ENCODE peak calls at places on chromosomes 7 and 10, in four cellular contexts. One of them, this sample, is unnamed.

GRCh38 chr10:63520463-63521388 is 475 bp upstream of the REEP3 start:
- DNase-seq in thyroid gland: no peak
- DNase-seq in prostate gland: peak; percentile 57
- DNase-seq in sigmoid colon: peak; percentile 81
- DNase-seq in this sample: no peak

GRCh38 chr7:1843271-1843861 is 173.3 kb downstream of the ELFN1 start:
- DNase-seq in thyroid gland: peak; percentile 16
- DNase-seq in prostate gland: no peak
- DNase-seq in sigmoid colon: peak; percentile 55
- DNase-seq in this sample: no peak

GRCh38 chr7:23689165-23689564 is 9.2 kb downstream of the FAM221A start:
- DNase-seq in thyroid gland: no peak
- DNase-seq in prostate gland: no peak
- DNase-seq in sigmoid colon: no peak
- DNase-seq in this sample: no peak

GRCh38 chr10:47383254-47384147 is 592 bp downstream of the ZNF488 start:
- DNase-seq in thyroid gland: no peak
- DNase-seq in prostate gland: no peak
- DNase-seq in sigmoid colon: no peak
- DNase-seq in this sample: no peak

GRCh38 chr7:96499532-96499931 is 177.6 kb upstream of the SLC25A13 start:
- DNase-seq in thyroid gland: no peak
- DNase-seq in prostate gland: no peak
- DNase-seq in sigmoid colon: no peak
- DNase-seq in this sample: no peak

GRCh38 chr10:75599875-75600648 is 168.6 kb downstream of the LRMDA start:
- DNase-seq in thyroid gland: no peak
- DNase-seq in prostate gland: no peak
- DNase-seq in sigmoid colon: no peak
- DNase-seq in this sample: no peak

GRCh38 chr10:82378146-82378545 is 503.2 kb downstream of the NRG3 start:
- DNase-seq in thyroid gland: peak; percentile 36
- DNase-seq in prostate gland: no peak
- DNase-seq in sigmoid colon: no peak
- DNase-seq in this sample: no peak

GRCh38 chr10:29239569-29240472 is 49.0 kb upstream of the LYZL1 start:
- DNase-seq in thyroid gland: no peak
- DNase-seq in prostate gland: no peak
- DNase-seq in sigmoid colon: no peak
- DNase-seq in this sample: peak; percentile 36

GRCh38 chr10:34286136-34286739 is 528.9 kb downstream of the PARD3 start:
- DNase-seq in thyroid gland: no peak
- DNase-seq in prostate gland: no peak
- DNase-seq in sigmoid colon: no peak
- DNase-seq in this sample: peak; percentile 1

GRCh38 chr10:48792687-48793096 is 108.0 kb downstream of the WDFY4 start:
- DNase-seq in thyroid gland: no peak
- DNase-seq in prostate gland: no peak
- DNase-seq in sigmoid colon: no peak
- DNase-seq in this sample: no peak

GRCh38 chr10:62025901-62026879 is 124.7 kb downstream of the ARID5B start:
- DNase-seq in thyroid gland: no peak
- DNase-seq in prostate gland: no peak
- DNase-seq in sigmoid colon: no peak
- DNase-seq in this sample: no peak

GRCh38 chr7:133623716-133624115 is 370.8 kb downstream of the EXOC4 start:
- DNase-seq in thyroid gland: no peak
- DNase-seq in prostate gland: no peak
- DNase-seq in sigmoid colon: no peak
- DNase-seq in this sample: no peak

GRCh38 chr10:109556399-109556798 is 366.9 kb downstream of the XPNPEP1 start:
- DNase-seq in thyroid gland: no peak
- DNase-seq in prostate gland: no peak
- DNase-seq in sigmoid colon: no peak
- DNase-seq in this sample: no peak

GRCh38 chr10:6108631-6109443 is 20.0 kb downstream of the RBM17 start:
- DNase-seq in thyroid gland: no peak
- DNase-seq in prostate gland: no peak
- DNase-seq in sigmoid colon: no peak
- DNase-seq in this sample: peak; percentile 71

GRCh38 chr10:33155720-33156638 is 178.5 kb downstream of the NRP1 start:
- DNase-seq in thyroid gland: no peak
- DNase-seq in prostate gland: no peak
- DNase-seq in sigmoid colon: no peak
- DNase-seq in this sample: peak; percentile 16

GRCh38 chr10:74963549-74963948 is 137.1 kb downstream of the KAT6B start:
- DNase-seq in thyroid gland: no peak
- DNase-seq in prostate gland: no peak
- DNase-seq in sigmoid colon: no peak
- DNase-seq in this sample: no peak

GRCh38 chr7:112481833-112482669 is 1.3 kb downstream of the LSMEM1 start:
- DNase-seq in thyroid gland: peak; percentile 10
- DNase-seq in prostate gland: peak; percentile 19
- DNase-seq in sigmoid colon: peak; percentile 90
- DNase-seq in this sample: peak; percentile 34

GRCh38 chr10:75922435-75922834 is 491.0 kb downstream of the LRMDA start:
- DNase-seq in thyroid gland: no peak
- DNase-seq in prostate gland: no peak
- DNase-seq in sigmoid colon: no peak
- DNase-seq in this sample: no peak

GRCh38 chr7:3082831-3083230 is 39.2 kb upstream of the CARD11 start:
- DNase-seq in thyroid gland: no peak
- DNase-seq in prostate gland: no peak
- DNase-seq in sigmoid colon: no peak
- DNase-seq in this sample: no peak

GRCh38 chr7:156440456-156440855 is 200.1 kb upstream of the RNF32 start:
- DNase-seq in thyroid gland: no peak
- DNase-seq in prostate gland: no peak
- DNase-seq in sigmoid colon: no peak
- DNase-seq in this sample: no peak

GRCh38 chr7:156438011-156438410 is 202.6 kb upstream of the RNF32 start:
- DNase-seq in thyroid gland: no peak
- DNase-seq in prostate gland: no peak
- DNase-seq in sigmoid colon: no peak
- DNase-seq in this sample: no peak

GRCh38 chr7:156446990-156447389 is 193.6 kb upstream of the RNF32 start:
- DNase-seq in thyroid gland: no peak
- DNase-seq in prostate gland: no peak
- DNase-seq in sigmoid colon: no peak
- DNase-seq in this sample: no peak

GRCh38 chr7:156445997-156446761 is 194.4 kb upstream of the RNF32 start:
- DNase-seq in thyroid gland: no peak
- DNase-seq in prostate gland: no peak
- DNase-seq in sigmoid colon: no peak
- DNase-seq in this sample: no peak

DNA sequence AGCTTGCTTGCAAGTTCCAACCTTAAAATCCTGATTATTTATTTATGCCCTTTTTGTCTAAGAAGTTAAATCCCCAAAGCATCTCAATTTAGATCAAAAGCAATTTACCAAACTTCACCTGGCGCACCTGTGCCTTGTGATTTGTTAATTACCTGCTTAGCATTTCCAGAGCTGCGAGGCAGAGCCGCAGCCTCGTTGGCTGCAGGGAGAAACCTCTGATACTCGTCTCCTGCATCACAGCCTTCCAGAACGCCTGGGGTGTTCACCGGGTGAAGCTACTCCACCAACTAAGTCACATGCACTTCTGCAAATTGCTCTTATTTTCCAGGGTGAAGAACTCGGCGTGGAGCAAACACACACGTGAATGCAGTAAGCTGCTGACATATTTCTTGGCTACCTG is 198.1 kb upstream of the RNF32 start:
- DNase-seq in thyroid gland: no peak
- DNase-seq in prostate gland: no peak
- DNase-seq in sigmoid colon: no peak
- DNase-seq in this sample: no peak
- TF ChIP-seq POLR2A in thyroid gland: no peak
- TF ChIP-seq POLR2A in prostate gland: no peak
- TF ChIP-seq POLR2A in sigmoid colon: no peak
- TF ChIP-seq POLR2A in this sample: no peak

DNA sequence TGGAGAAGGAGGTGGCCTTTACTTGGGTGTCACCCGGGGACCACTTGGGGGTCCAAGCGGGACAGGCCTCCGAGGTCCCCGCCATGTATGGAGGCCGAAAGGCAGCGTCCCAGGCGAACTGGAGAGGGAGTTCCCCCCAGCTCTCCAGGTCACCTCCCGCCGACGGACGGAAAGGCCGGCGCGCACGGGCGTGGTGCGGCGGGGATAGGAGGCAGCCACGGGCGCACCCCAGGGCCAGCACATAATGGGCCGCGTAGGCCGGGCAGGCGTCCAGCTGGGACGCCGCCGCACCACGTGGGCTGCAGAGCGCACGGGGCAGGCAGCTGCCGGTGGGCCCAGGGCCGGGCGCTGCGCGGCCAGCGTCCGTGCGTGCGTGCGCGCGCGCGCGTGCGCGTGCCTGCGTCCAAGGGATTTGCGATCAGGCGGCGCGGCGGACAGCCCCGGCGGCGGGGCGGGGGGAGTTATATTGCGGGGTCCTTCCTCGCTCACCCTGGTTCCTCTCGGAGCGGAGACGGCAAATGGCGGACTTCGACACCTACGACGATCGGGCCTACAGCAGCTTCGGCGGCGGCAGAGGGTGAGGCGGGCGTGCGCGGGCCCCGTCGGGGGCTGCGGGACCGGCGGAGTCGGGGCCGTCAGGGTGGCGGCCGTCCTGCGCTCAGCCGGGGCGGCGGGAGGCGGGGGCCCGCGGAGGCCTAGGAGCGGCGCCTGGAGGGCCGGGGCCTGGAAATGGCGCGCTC is at the start of gene EIF4H:
- DNase-seq in thyroid gland: peak; percentile 98
- DNase-seq in prostate gland: peak; percentile 95
- DNase-seq in sigmoid colon: peak; percentile 98
- DNase-seq in this sample: peak; percentile 98
- TF ChIP-seq POLR2A in thyroid gland: peak; percentile 91
- TF ChIP-seq POLR2A in prostate gland: peak; percentile 75
- TF ChIP-seq POLR2A in sigmoid colon: peak; percentile 33
- TF ChIP-seq POLR2A in this sample: peak; percentile 93

GRCh38 chr7:12685550-12685949 is 1.9 kb upstream of the ARL4A start:
- DNase-seq in thyroid gland: peak; percentile 14
- DNase-seq in prostate gland: no peak
- DNase-seq in sigmoid colon: no peak
- DNase-seq in this sample: peak; percentile 61

GRCh38 chr7:12684733-12685132 is 2.7 kb upstream of the ARL4A start:
- DNase-seq in thyroid gland: no peak
- DNase-seq in prostate gland: no peak
- DNase-seq in sigmoid colon: no peak
- DNase-seq in this sample: no peak

GRCh38 chr7:12686894-12687212 is 580 bp upstream of the ARL4A start:
- DNase-seq in thyroid gland: no peak
- DNase-seq in prostate gland: no peak
- DNase-seq in sigmoid colon: no peak
- DNase-seq in this sample: no peak

GRCh38 chr7:12686234-12686893 is 1.1 kb upstream of the ARL4A start:
- DNase-seq in thyroid gland: peak; percentile 92
- DNase-seq in prostate gland: peak; percentile 81
- DNase-seq in sigmoid colon: peak; percentile 95
- DNase-seq in this sample: peak; percentile 96

GRCh38 chr7:12687213-12688171 is at the start of gene ARL4A:
- DNase-seq in thyroid gland: peak; percentile 100
- DNase-seq in prostate gland: peak; percentile 100
- DNase-seq in sigmoid colon: peak; percentile 99
- DNase-seq in this sample: peak; percentile 99
- TF ChIP-seq POLR2A in thyroid gland: peak; percentile 96
- TF ChIP-seq POLR2A in prostate gland: peak; percentile 93
- TF ChIP-seq POLR2A in sigmoid colon: peak; percentile 86
- TF ChIP-seq POLR2A in this sample: peak; percentile 99

DNA sequence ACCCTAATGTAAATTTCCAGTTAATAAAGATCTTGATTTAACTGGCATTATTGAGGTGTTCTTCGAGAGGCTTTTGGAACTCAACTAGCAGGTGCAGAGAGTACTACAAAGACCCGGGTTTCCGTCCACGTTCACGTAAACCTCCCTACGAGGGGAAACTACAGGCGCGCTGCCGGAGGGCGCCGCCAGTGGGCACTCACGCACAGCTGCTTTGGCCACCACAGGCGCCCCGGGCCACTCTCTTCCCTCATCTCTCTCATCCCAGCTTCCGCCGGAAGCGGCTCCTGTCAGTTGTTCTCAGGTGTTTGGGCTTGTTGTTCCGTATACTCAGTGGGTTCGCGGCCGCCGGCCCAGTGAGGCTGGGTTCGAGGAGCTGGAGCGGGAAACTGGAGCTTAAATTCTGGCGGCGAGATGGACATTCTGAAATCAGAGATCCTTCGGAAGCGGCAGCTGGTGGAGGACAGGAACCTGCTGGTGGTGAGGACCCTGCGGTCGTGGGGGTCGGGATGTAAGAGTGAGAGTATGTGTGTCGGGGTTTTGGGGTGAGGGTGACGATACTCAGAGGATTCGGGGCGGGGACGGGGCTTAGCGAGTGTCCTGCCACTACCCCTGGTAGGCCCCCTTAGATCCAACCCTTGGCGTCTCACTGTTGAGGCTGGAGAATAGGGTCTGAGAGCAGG is at the start of gene PRPF18:
- DNase-seq in thyroid gland: peak; percentile 94
- DNase-seq in prostate gland: peak; percentile 90
- DNase-seq in sigmoid colon: peak; percentile 95
- DNase-seq in this sample: peak; percentile 96
- TF ChIP-seq POLR2A in thyroid gland: peak; percentile 43
- TF ChIP-seq POLR2A in prostate gland: peak; percentile 11
- TF ChIP-seq POLR2A in sigmoid colon: no peak
- TF ChIP-seq POLR2A in this sample: peak; percentile 76

DNA sequence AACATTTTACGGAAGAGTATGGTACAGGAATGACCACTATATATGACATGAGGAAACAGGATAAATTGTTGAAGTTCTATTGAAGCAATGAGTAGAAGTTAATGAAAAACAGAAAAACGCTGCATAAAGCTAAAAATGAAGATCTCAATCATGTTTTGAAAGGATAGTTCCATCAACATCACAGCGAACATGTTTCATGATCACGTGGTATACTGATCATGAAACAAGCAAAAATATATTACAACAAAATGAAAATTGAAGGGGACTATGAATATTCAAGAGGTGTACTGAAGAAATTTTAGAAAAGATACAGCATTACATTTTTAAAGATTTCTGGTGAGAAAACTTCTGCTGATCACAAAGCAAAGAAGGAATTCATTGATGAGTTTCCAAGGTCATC is 45.9 kb upstream of the TAC1 start:
- DNase-seq in thyroid gland: no peak
- DNase-seq in prostate gland: no peak
- DNase-seq in sigmoid colon: no peak
- DNase-seq in this sample: no peak
- TF ChIP-seq POLR2A in thyroid gland: no peak
- TF ChIP-seq POLR2A in prostate gland: no peak
- TF ChIP-seq POLR2A in sigmoid colon: no peak
- TF ChIP-seq POLR2A in this sample: no peak